ENCODE peak calls at places on chromosomes 13 and 19, in ten cellular contexts. A is cardiac fibroblast; Q is colonic mucosa; B is SK-N-DZ; O is stromal cell of bone marrow; I is activated T-helper 1 cell treated with anti-CD3 and anti-CD28 coated beads, Interleukin-2, amount 50 U/mL, for 16 hours; D is activated naive CD4-positive, alpha-beta T cell treated with anti-CD3 and anti-CD28 coated beads for 36 hours; J is C1 segment of cervical spinal cord; G is heart right ventricle; V is GM12865. Z is an unnamed sample.

GRCh38 chr13:106139407-106139806 is 396.1 kb downstream of the EFNB2 start:
- DNase-seq in A (peak), Q (no peak), B (no peak), O (no peak), I (no peak), D (no peak), J (no peak), G (no peak), V (no peak), Z (no peak)

GRCh38 chr19:39802958-39803357 is 24.3 kb downstream of the LEUTX start:
- DNase-seq in A (no peak), Q (no peak), B (no peak), O (no peak), I (no peak), D (no peak), J (no peak), G (no peak), V (no peak), Z (no peak)

GRCh38 chr19:35643255-35644205 is 2.0 kb downstream of the ETV2 start:
- DNase-seq in A (peak), Q (peak), B (peak), O (peak), I (peak), D (peak), J (peak), G (peak), V (peak), Z (peak)

GRCh38 chr13:41064493-41064892 is 3.2 kb downstream of the WBP4 start:
- DNase-seq in A (peak), Q (no peak), B (no peak), O (no peak), I (no peak), D (no peak), J (no peak), G (no peak), V (no peak), Z (no peak)

GRCh38 chr13:99958402-99959126 is 13.0 kb downstream of the ZIC5 start:
- DNase-seq in A (no peak), Q (no peak), B (no peak), O (no peak), I (no peak), D (no peak), J (no peak), G (no peak), V (no peak), Z (no peak)

GRCh38 chr13:102945324-102945815 is 99.5 kb downstream of the ERCC5 start:
- DNase-seq in A (no peak), Q (no peak), B (no peak), O (no peak), I (no peak), D (no peak), J (no peak), G (no peak), V (no peak), Z (no peak)

GRCh38 chr19:10784257-10784656 is 51.8 kb downstream of the TMED1 start:
- DNase-seq in A (no peak), Q (no peak), B (no peak), O (no peak), I (no peak), D (no peak), J (no peak), G (peak), V (no peak), Z (no peak)

GRCh38 chr19:44988896-44989563 is 12.2 kb upstream of the RELB start:
- DNase-seq in A (peak), Q (peak), B (peak), O (peak), I (peak), D (peak), J (no peak), G (peak), V (peak), Z (peak)

GRCh38 chr13:27425918-27426630 is 1.7 kb downstream of the GTF3A start:
- DNase-seq in A (peak), Q (peak), B (peak), O (peak), I (peak), D (peak), J (no peak), G (peak), V (peak), Z (peak)

GRCh38 chr19:4557971-4558941 is 1.2 kb downstream of the SEMA6B start:
- DNase-seq in A (peak), Q (no peak), B (no peak), O (no peak), I (no peak), D (peak), J (no peak), G (no peak), V (no peak), Z (peak)

GRCh38 chr19:3653081-3653795 is 26.6 kb upstream of the CACTIN start:
- DNase-seq in A (no peak), Q (no peak), B (no peak), O (no peak), I (no peak), D (no peak), J (no peak), G (no peak), V (no peak), Z (no peak)

GRCh38 chr19:10021446-10021845 is 8.2 kb downstream of the RDH8 start:
- DNase-seq in A (no peak), Q (no peak), B (no peak), O (no peak), I (no peak), D (no peak), J (no peak), G (no peak), V (no peak), Z (no peak)

GRCh38 chr13:108070491-108070890 is 144.8 kb downstream of the LIG4 start:
- DNase-seq in A (no peak), Q (no peak), B (no peak), O (no peak), I (no peak), D (no peak), J (no peak), G (no peak), V (no peak), Z (no peak)

GRCh38 chr19:416416-416815 is 7.5 kb upstream of the C2CD4C start:
- DNase-seq in A (no peak), Q (no peak), B (no peak), O (no peak), I (no peak), D (no peak), J (no peak), G (no peak), V (no peak), Z (no peak)

GRCh38 chr13:93522486-93522885 is 295.9 kb downstream of the GPC6 start:
- DNase-seq in A (no peak), Q (no peak), B (no peak), O (peak), I (no peak), D (no peak), J (no peak), G (no peak), V (no peak), Z (no peak)

GRCh38 chr19:38877781-38878574 is at the start of gene RINL:
- DNase-seq in A (no peak), Q (peak), B (no peak), O (no peak), I (peak), D (peak), J (no peak), G (no peak), V (peak), Z (peak)

GRCh38 chr19:1700733-1701663 is 48.6 kb upstream of the TCF3 start:
- DNase-seq in A (no peak), Q (no peak), B (no peak), O (no peak), I (no peak), D (peak), J (no peak), G (no peak), V (no peak), Z (no peak)

GRCh38 chr19:12791345-12792047 is at the start of gene JUNB:
- DNase-seq in A (peak), Q (peak), B (peak), O (peak), I (peak), D (peak), J (peak), G (peak), V (peak), Z (peak)

Z was measured in left colon.